ENCODE peak calls at places on chromosome 21, in ten cellular contexts. E is iris pigment epithelial cell; P is activated T-helper 9 cell treated with anti-CD3 and anti-CD28 coated beads, Interleukin-2, amount 50 U/mL, for 16 hours; Q is germinal center; Z is MM.1S; D is GM23248; H is hippocampal formation; K is NCI-H2107; W is dorsolateral prefrontal cortex; M is dermis microvascular lymphatic vessel endothelial cell. B is an unnamed sample.

GRCh38 chr21:37338671-37339526 is 27.7 kb upstream of the DYRK1A start:
- DNase-seq in E (peak; percentile 91), P (no peak), Q (no peak), Z (no peak), D (peak; percentile 95), H (no peak), K (no peak), W (no peak), M (peak; percentile 86), B (no peak)

GRCh38 chr21:33257404-33257803 is 8.8 kb upstream of the IL10RB start:
- DNase-seq in E (no peak), P (no peak), Q (no peak), Z (no peak), D (no peak), H (no peak), K (no peak), W (no peak), M (no peak), B (no peak)

GRCh38 chr21:22421416-22422190 is 1423.4 kb downstream of the NCAM2 start:
- DNase-seq in E (no peak), P (no peak), Q (no peak), Z (no peak), D (no peak), H (no peak), K (no peak), W (no peak), M (no peak), B (peak; percentile 0)

GRCh38 chr21:37891953-37892352 is 24.3 kb downstream of the KCNJ6 start:
- DNase-seq in E (no peak), P (no peak), Q (no peak), Z (no peak), D (no peak), H (no peak), K (no peak), W (no peak), M (no peak), B (no peak)

GRCh38 chr21:36260030-36260787 is 59.8 kb upstream of the MORC3 start:
- DNase-seq in E (peak; percentile 70), P (no peak), Q (peak; percentile 62), Z (peak; percentile 87), D (peak; percentile 79), H (no peak), K (peak; percentile 72), W (peak; percentile 21), M (peak; percentile 69), B (peak; percentile 57)

GRCh38 chr21:31184462-31184861 is 146.2 kb upstream of the KRTAP19-8 start:
- DNase-seq in E (no peak), P (peak; percentile 49), Q (no peak), Z (no peak), D (no peak), H (no peak), K (no peak), W (no peak), M (no peak), B (no peak)

GRCh38 chr21:38351961-38352521 is 95.2 kb downstream of the KCNJ15 start:
- DNase-seq in E (peak; percentile 66), P (no peak), Q (no peak), Z (no peak), D (peak; percentile 91), H (no peak), K (no peak), W (no peak), M (peak; percentile 48), B (no peak)

GRCh38 chr21:14880922-14881321 is 183.9 kb downstream of the NRIP1 start:
- DNase-seq in E (peak; percentile 88), P (no peak), Q (no peak), Z (no peak), D (peak; percentile 86), H (no peak), K (no peak), W (no peak), M (peak; percentile 3), B (no peak)

GRCh38 chr21:44596068-44596725 is 3.9 kb upstream of the KRTAP10-6 start:
- DNase-seq in E (peak; percentile 1), P (no peak), Q (no peak), Z (no peak), D (peak; percentile 34), H (no peak), K (no peak), W (no peak), M (no peak), B (no peak)

GRCh38 chr21:17828223-17828622 is 9.1 kb upstream of the C21orf91 start:
- DNase-seq in E (peak; percentile 61), P (no peak), Q (no peak), Z (no peak), D (peak; percentile 61), H (no peak), K (no peak), W (no peak), M (no peak), B (no peak)

GRCh38 chr21:34986561-34987533 is 62.3 kb downstream of the RUNX1 start:
- DNase-seq in E (peak; percentile 97), P (peak; percentile 61), Q (peak; percentile 8), Z (peak; percentile 46), D (peak; percentile 67), H (no peak), K (no peak), W (no peak), M (peak; percentile 10), B (peak; percentile 32)

GRCh38 chr21:33386222-33386784 is 16.9 kb upstream of the IFNGR2 start:
- DNase-seq in E (no peak), P (no peak), Q (no peak), Z (no peak), D (peak; percentile 29), H (no peak), K (no peak), W (no peak), M (no peak), B (no peak)

GRCh38 chr21:44703731-44704635 is 7.0 kb downstream of the KRTAP10-12 start:
- DNase-seq in E (no peak), P (no peak), Q (no peak), Z (no peak), D (no peak), H (no peak), K (no peak), W (no peak), M (no peak), B (no peak)

GRCh38 chr21:42614811-42615342 is 38.5 kb upstream of the PDE9A start:
- DNase-seq in E (peak; percentile 14), P (peak; percentile 25), Q (no peak), Z (no peak), D (peak; percentile 29), H (no peak), K (no peak), W (no peak), M (no peak), B (no peak)

GRCh38 chr21:43362306-43362927 is 64.5 kb downstream of the SIK1 start:
- DNase-seq in E (peak; percentile 68), P (peak; percentile 48), Q (peak; percentile 79), Z (peak; percentile 92), D (peak; percentile 88), H (peak; percentile 7), K (no peak), W (peak; percentile 62), M (peak; percentile 80), B (peak; percentile 97)

GRCh38 chr21:36320421-36321324 is 676 bp downstream of the MORC3 start:
- DNase-seq in E (peak; percentile 73), P (no peak), Q (peak; percentile 21), Z (peak; percentile 80), D (peak; percentile 88), H (peak; percentile 80), K (peak; percentile 39), W (peak; percentile 48), M (peak; percentile 81), B (peak; percentile 35)

GRCh38 chr21:38126677-38127271 is 130.0 kb upstream of the KCNJ15 start:
- DNase-seq in E (peak; percentile 49), P (peak; percentile 1), Q (peak; percentile 40), Z (peak; percentile 78), D (peak; percentile 67), H (peak; percentile 4), K (peak; percentile 66), W (peak; percentile 51), M (peak; percentile 55), B (no peak)

GRCh38 chr21:42414928-42415769 is 11.4 kb downstream of the UBASH3A start:
- DNase-seq in E (peak; percentile 59), P (peak; percentile 88), Q (peak; percentile 69), Z (no peak), D (peak; percentile 60), H (no peak), K (no peak), W (peak; percentile 39), M (peak; percentile 86), B (peak; percentile 44)

GRCh38 chr21:44878053-44878982 is 4.8 kb upstream of the PTTG1IP start:
- DNase-seq in E (peak; percentile 73), P (no peak), Q (no peak), Z (no peak), D (peak; percentile 39), H (no peak), K (no peak), W (no peak), M (peak; percentile 42), B (no peak)

GRCh38 chr21:35254006-35254751 is 205.1 kb upstream of the RUNX1 start:
- DNase-seq in E (peak; percentile 90), P (no peak), Q (no peak), Z (no peak), D (peak; percentile 83), H (no peak), K (no peak), W (no peak), M (no peak), B (no peak)

GRCh38 chr21:26130249-26130896 is 40.2 kb downstream of the APP start:
- DNase-seq in E (peak; percentile 95), P (no peak), Q (no peak), Z (no peak), D (no peak), H (no peak), K (no peak), W (no peak), M (peak; percentile 60), B (no peak)

GRCh38 chr21:31331231-31331630 is 12.8 kb downstream of the TIAM1 start:
- DNase-seq in E (no peak), P (no peak), Q (no peak), Z (no peak), D (no peak), H (no peak), K (no peak), W (no peak), M (no peak), B (no peak)

GRCh38 chr21:29436143-29436542 is 137.4 kb downstream of the BACH1 start:
- DNase-seq in E (no peak), P (no peak), Q (no peak), Z (no peak), D (no peak), H (no peak), K (no peak), W (no peak), M (no peak), B (no peak)

GRCh38 chr21:42436914-42437313 is 33.2 kb downstream of the UBASH3A start:
- DNase-seq in E (no peak), P (no peak), Q (no peak), Z (no peak), D (no peak), H (no peak), K (no peak), W (no peak), M (no peak), B (no peak)

GRCh38 chr21:26982767-26983166 is 15.9 kb upstream of the ADAMTS5 start:
- DNase-seq in E (peak; percentile 23), P (no peak), Q (no peak), Z (no peak), D (peak; percentile 70), H (no peak), K (no peak), W (no peak), M (no peak), B (no peak)

GRCh38 chr21:45973475-45974072 is 8.0 kb upstream of the COL6A1 start:
- DNase-seq in E (peak; percentile 87), P (peak; percentile 66), Q (peak; percentile 84), Z (peak; percentile 77), D (peak; percentile 90), H (no peak), K (no peak), W (peak; percentile 53), M (peak; percentile 77), B (peak; percentile 57)

GRCh38 chr21:29125199-29125598 is 5.2 kb upstream of the MAP3K7CL start:
- DNase-seq in E (no peak), P (no peak), Q (peak; percentile 64), Z (peak; percentile 44), D (no peak), H (no peak), K (no peak), W (no peak), M (no peak), B (peak; percentile 9)

GRCh38 chr21:36060159-36060921 is at the start of gene SETD4:
- DNase-seq in E (peak; percentile 92), P (peak; percentile 89), Q (peak; percentile 95), Z (peak; percentile 95), D (peak; percentile 96), H (peak; percentile 88), K (peak; percentile 61), W (peak; percentile 95), M (peak; percentile 89), B (peak; percentile 93)

B was measured in naive B cell.